ENCODE peak calls at places on chromosomes 7 and 10, in nine cellular contexts. Q, R, K, Y, I, U, G, P and S are unnamed samples.
A peak's percentile ranks its signal among the peaks of the same experiment; 100 is the strongest.

GRCh38 chr7:155979566-155979965 is 167.3 kb upstream of the SHH start:
- DNase-seq in P (no peak), R (no peak), K (peak; percentile 31), G (no peak), I (no peak), Y (no peak), U (no peak), Q (no peak), S (no peak)

GRCh38 chr10:21494221-21495001 is 31.1 kb downstream of the SKIDA1 start:
- DNase-seq in G (peak; percentile 69), K (peak; percentile 63), U (no peak), Q (peak; percentile 25), P (peak; percentile 41), R (no peak), I (no peak), Y (peak; percentile 77), S (peak; percentile 63)

GRCh38 chr10:107163904-107164861 is at the start of gene SORCS1:
- DNase-seq in Q (no peak), G (peak; percentile 53), Y (peak; percentile 87), P (peak; percentile 35), K (peak; percentile 69), I (no peak), R (no peak), U (no peak), S (no peak)

GRCh38 chr10:5317547-5318107 is 47.1 kb upstream of the UCN3 start:
- DNase-seq in G (no peak), U (no peak), Q (peak; percentile 94), I (peak; percentile 33), K (no peak), Y (no peak), P (peak; percentile 99), R (peak; percentile 53), S (peak; percentile 36)

GRCh38 chr10:50469778-50470193 is 154.0 kb downstream of the SGMS1 start:
- DNase-seq in I (peak; percentile 4), U (no peak), P (no peak), G (no peak), Y (no peak), Q (no peak), K (no peak), R (no peak), S (no peak)

GRCh38 chr7:38006559-38006958 is 86.1 kb downstream of the EPDR1 start:
- DNase-seq in Q (no peak), P (no peak), I (no peak), U (no peak), G (no peak), Y (no peak), K (no peak), R (no peak), S (no peak)

GRCh38 chr10:130999376-131000202 is 311.9 kb downstream of the TCERG1L start:
- DNase-seq in R (no peak), Y (no peak), I (no peak), Q (no peak), G (no peak), K (no peak), U (no peak), P (no peak), S (no peak)

GRCh38 chr7:19210883-19211282 is 65.7 kb upstream of the FERD3L start:
- DNase-seq in P (no peak), U (no peak), Y (no peak), G (no peak), K (no peak), I (no peak), R (no peak), Q (no peak), S (no peak)

GRCh38 chr7:44325811-44326241 is 432 bp upstream of the CAMK2B start:
- DNase-seq in G (no peak), P (no peak), I (no peak), K (no peak), Y (peak; percentile 81), R (no peak), U (no peak), Q (no peak), S (peak; percentile 65)